ENCODE peak calls at places on chromosome 7, in nine cellular contexts. M is Peyer's patch, K is bronchial epithelial cell, I is PC-9, N is transverse colon, T is astrocyte of the cerebellum, V is AG04450, Q is fibroblast of pulmonary artery, E is heart right ventricle. R is an unnamed sample.
A peak's percentile ranks its signal among the peaks of the same experiment; 100 is the strongest.

GRCh38 chr7:83921798-83922607 is 272.6 kb downstream of the SEMA3A start:
- DNase-seq in M (no peak), K (peak; percentile 40), I (no peak), N (no peak), T (no peak), V (no peak), Q (peak; percentile 17), E (no peak), R (no peak)

GRCh38 chr7:101631224-101631714 is 2.2 kb upstream of the MYL10 start:
- DNase-seq in M (no peak), K (peak; percentile 81), I (peak; percentile 69), N (no peak), T (no peak), V (no peak), Q (no peak), E (no peak), R (no peak)

GRCh38 chr7:68311958-68312357 is 1286.3 kb upstream of the AUTS2 start:
- DNase-seq in M (no peak), K (no peak), I (no peak), N (no peak), T (no peak), V (no peak), Q (no peak), E (no peak), R (no peak)

GRCh38 chr7:2572101-2572842 is 13.5 kb downstream of the IQCE start:
- DNase-seq in M (peak; percentile 83), K (peak; percentile 50), I (peak; percentile 67), N (no peak), T (no peak), V (no peak), Q (peak; percentile 58), E (no peak), R (no peak)

GRCh38 chr7:29988391-29989256 is 977 bp downstream of the SCRN1 start:
- DNase-seq in M (peak; percentile 67), K (peak; percentile 34), I (peak; percentile 36), N (peak; percentile 46), T (peak; percentile 38), V (no peak), Q (peak; percentile 79), E (peak; percentile 21), R (peak; percentile 85)

GRCh38 chr7:101373812-101374612 is 11.3 kb downstream of the COL26A1 start:
- DNase-seq in M (no peak), K (no peak), I (no peak), N (no peak), T (no peak), V (no peak), Q (no peak), E (no peak), R (no peak)

GRCh38 chr7:30263090-30263710 is 21.2 kb upstream of the ZNRF2 start:
- DNase-seq in M (no peak), K (no peak), I (no peak), N (no peak), T (no peak), V (no peak), Q (no peak), E (no peak), R (no peak)

GRCh38 chr7:69429817-69430501 is 168.3 kb upstream of the AUTS2 start:
- DNase-seq in M (peak; percentile 46), K (no peak), I (no peak), N (peak; percentile 8), T (peak; percentile 63), V (no peak), Q (peak; percentile 7), E (peak; percentile 64), R (no peak)

GRCh38 chr7:32905175-32905662 is 13.7 kb upstream of the KBTBD2 start:
- DNase-seq in M (peak; percentile 59), K (peak; percentile 20), I (peak; percentile 85), N (peak; percentile 27), T (peak; percentile 88), V (no peak), Q (peak; percentile 81), E (peak; percentile 54), R (no peak)

GRCh38 chr7:23167691-23168090 is 14.2 kb upstream of the NUP42 start:
- DNase-seq in M (no peak), K (no peak), I (no peak), N (no peak), T (no peak), V (no peak), Q (no peak), E (no peak), R (no peak)

GRCh38 chr7:56062382-56062781 is 1.7 kb upstream of the SUMF2 start:
- DNase-seq in M (no peak), K (peak; percentile 55), I (no peak), N (no peak), T (no peak), V (peak; percentile 44), Q (peak; percentile 73), E (no peak), R (no peak)

GRCh38 chr7:2476298-2476697 is at the start of gene GRIFIN:
- DNase-seq in M (no peak), K (no peak), I (no peak), N (no peak), T (no peak), V (no peak), Q (no peak), E (no peak), R (no peak)

GRCh38 chr7:144027974-144028373 is 20.8 kb upstream of the OR2A5 start:
- DNase-seq in M (no peak), K (peak; percentile 13), I (no peak), N (no peak), T (no peak), V (no peak), Q (peak; percentile 35), E (no peak), R (no peak)

GRCh38 chr7:27108390-27109127 is 6.1 kb upstream of the HOXA2 start:
- DNase-seq in M (no peak), K (no peak), I (no peak), N (peak; percentile 63), T (no peak), V (no peak), Q (no peak), E (no peak), R (no peak)

GRCh38 chr7:27111753-27112277 is 9.3 kb upstream of the HOXA2 start:
- DNase-seq in M (no peak), K (no peak), I (no peak), N (no peak), T (no peak), V (no peak), Q (no peak), E (no peak), R (no peak)

GRCh38 chr7:27109533-27110162 is 7.2 kb upstream of the HOXA2 start:
- DNase-seq in M (no peak), K (no peak), I (no peak), N (no peak), T (no peak), V (no peak), Q (no peak), E (no peak), R (no peak)

GRCh38 chr7:27110977-27111752 is 8.7 kb upstream of the HOXA2 start:
- DNase-seq in M (no peak), K (no peak), I (peak; percentile 52), N (no peak), T (peak; percentile 79), V (no peak), Q (peak; percentile 48), E (no peak), R (no peak)

DNA sequence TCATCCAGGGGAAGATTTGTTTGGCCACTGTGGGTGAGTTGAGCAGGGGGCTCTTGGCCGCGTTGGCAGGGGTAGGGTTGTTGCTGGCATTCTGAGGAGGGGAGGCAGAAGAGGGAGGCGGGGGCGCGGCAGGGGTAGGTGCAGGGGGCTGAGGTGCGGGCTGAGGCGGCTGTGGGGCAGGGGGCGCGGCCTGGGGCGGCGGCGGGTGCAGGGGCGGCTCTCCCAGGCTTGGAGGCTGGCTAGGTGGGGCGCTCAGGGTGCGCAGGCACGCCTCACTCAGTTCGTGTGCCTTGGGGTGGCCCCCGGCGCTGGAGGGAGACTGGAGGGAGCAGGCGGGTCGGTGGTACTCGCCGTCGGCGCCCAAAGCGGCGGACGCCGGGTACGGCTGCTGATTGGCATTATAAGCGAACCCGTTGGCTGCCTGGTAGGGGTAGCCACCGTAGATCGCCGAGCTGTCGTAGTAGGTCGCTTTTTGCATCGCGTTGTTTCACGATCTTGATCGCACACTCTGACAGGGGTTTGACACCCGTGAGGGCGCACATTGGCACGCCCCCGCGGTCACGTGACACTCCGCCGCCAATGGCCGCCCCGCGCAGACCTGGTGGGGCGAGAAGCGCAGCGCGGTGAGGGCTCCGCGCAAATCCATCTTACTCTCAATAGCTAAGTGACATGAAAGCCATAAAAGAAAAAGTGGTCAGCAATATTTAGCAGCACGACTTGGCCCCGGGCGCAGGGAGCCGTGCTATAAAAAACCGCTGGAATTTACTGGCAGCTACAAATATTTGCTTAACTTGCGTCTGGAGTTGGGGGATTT is 7.9 kb upstream of the HOXA2 start:
- DNase-seq in M (peak; percentile 78), K (no peak), I (peak; percentile 22), N (peak; percentile 78), T (peak; percentile 92), V (peak; percentile 68), Q (peak; percentile 65), E (no peak), R (no peak)
- H3K4me3 ChIP-seq in M (no peak overlapping the region), K (no peak overlapping the region), I (peak overlapping the region; percentile 80), N (no peak overlapping the region), T (peak overlapping the region; percentile 76), V (peak overlapping the region; percentile 84), Q (no peak overlapping the region), E (no peak overlapping the region), R (no peak overlapping the region)

GRCh38 chr7:88546808-88547207 is 212.7 kb upstream of the ZNF804B start:
- DNase-seq in M (no peak), K (peak; percentile 42), I (peak; percentile 37), N (no peak), T (peak; percentile 1), V (no peak), Q (peak; percentile 33), E (no peak), R (no peak)
- TF ChIP-seq CTCF in M (no peak), K (peak; percentile 80), I (peak; percentile 86), N (no peak), T (peak; percentile 41), V (no peak), Q (peak; percentile 40), E (peak; percentile 52), R (peak; percentile 64)

GRCh38 chr7:1103789-1104513 is 16.0 kb downstream of the GPER1 start:
- DNase-seq in M (no peak), K (no peak), I (no peak), N (no peak), T (no peak), V (no peak), Q (no peak), E (no peak), R (no peak)
- H3K4me3 ChIP-seq in M (peak overlapping the region; percentile 2), K (no peak overlapping the region), I (no peak overlapping the region), N (no peak overlapping the region), T (no peak overlapping the region), V (no peak overlapping the region), Q (no peak overlapping the region), E (no peak overlapping the region), R (peak overlapping the region; percentile 9)

GRCh38 chr7:154857728-154858681 is 144.9 kb downstream of the PAXIP1 start:
- DNase-seq in M (peak; percentile 38), K (no peak), I (peak; percentile 7), N (no peak), T (no peak), V (no peak), Q (no peak), E (no peak), R (no peak)
- TF ChIP-seq CTCF in M (no peak), K (no peak), I (no peak), N (no peak), T (no peak), V (no peak), Q (no peak), E (no peak), R (no peak)

R was measured in GM06990.